ENCODE peak calls at places on chromosome 1, in eight cellular contexts. One of them, this sample, is unnamed.

GRCh38 chr1:225427249-225428065 is at the start of gene LBR:
- DNase-seq in GF-D8: no peak
- DNase-seq in foreskin fibroblast: peak
- DNase-seq in nephron progenitor cell: peak
- DNase-seq in DMS 273 treated with DMSO at 0.1 percent for 48 hours: no peak
- DNase-seq in non-pigmented ciliary epithelial cell: no peak
- DNase-seq in HFF-Myc: no peak
- DNase-seq in SJSA1: peak
- DNase-seq in this sample: no peak

GRCh38 chr1:88124614-88125013 is 559.5 kb upstream of the PKN2 start:
- DNase-seq in non-pigmented ciliary epithelial cell: no peak
- DNase-seq in DMS 273 treated with DMSO at 0.1 percent for 48 hours: no peak
- DNase-seq in HFF-Myc: no peak
- DNase-seq in foreskin fibroblast: no peak
- DNase-seq in GF-D8: no peak
- DNase-seq in nephron progenitor cell: no peak
- DNase-seq in SJSA1: no peak
- DNase-seq in this sample: no peak

GRCh38 chr1:22204989-22205913 is 62.4 kb upstream of the WNT4 start:
- DNase-seq in foreskin fibroblast: no peak
- DNase-seq in GF-D8: no peak
- DNase-seq in nephron progenitor cell: no peak
- DNase-seq in SJSA1: peak
- DNase-seq in HFF-Myc: no peak
- DNase-seq in non-pigmented ciliary epithelial cell: no peak
- DNase-seq in DMS 273 treated with DMSO at 0.1 percent for 48 hours: no peak
- DNase-seq in this sample: no peak

GRCh38 chr1:11761988-11762406 is at the start of gene C1orf167:
- DNase-seq in nephron progenitor cell: peak
- DNase-seq in foreskin fibroblast: no peak
- DNase-seq in DMS 273 treated with DMSO at 0.1 percent for 48 hours: no peak
- DNase-seq in HFF-Myc: no peak
- DNase-seq in GF-D8: no peak
- DNase-seq in SJSA1: no peak
- DNase-seq in non-pigmented ciliary epithelial cell: no peak
- DNase-seq in this sample: no peak

GRCh38 chr1:225426395-225427248 is 1.2 kb downstream of the LBR start:
- DNase-seq in foreskin fibroblast: peak
- DNase-seq in SJSA1: peak
- DNase-seq in GF-D8: peak
- DNase-seq in DMS 273 treated with DMSO at 0.1 percent for 48 hours: peak
- DNase-seq in HFF-Myc: no peak
- DNase-seq in nephron progenitor cell: peak
- DNase-seq in non-pigmented ciliary epithelial cell: no peak
- DNase-seq in this sample: peak

GRCh38 chr1:184272178-184272866 is 114.5 kb upstream of the C1orf21 start:
- DNase-seq in foreskin fibroblast: no peak
- DNase-seq in nephron progenitor cell: no peak
- DNase-seq in HFF-Myc: no peak
- DNase-seq in non-pigmented ciliary epithelial cell: no peak
- DNase-seq in GF-D8: no peak
- DNase-seq in DMS 273 treated with DMSO at 0.1 percent for 48 hours: no peak
- DNase-seq in SJSA1: peak
- DNase-seq in this sample: no peak

GRCh38 chr1:7948950-7949349 is 8.3 kb upstream of the TNFRSF9 start:
- DNase-seq in nephron progenitor cell: no peak
- DNase-seq in non-pigmented ciliary epithelial cell: peak
- DNase-seq in DMS 273 treated with DMSO at 0.1 percent for 48 hours: no peak
- DNase-seq in GF-D8: no peak
- DNase-seq in HFF-Myc: peak
- DNase-seq in SJSA1: peak
- DNase-seq in foreskin fibroblast: peak
- DNase-seq in this sample: no peak

GRCh38 chr1:178458203-178458602 is 38.6 kb downstream of the CLEC20A start:
- DNase-seq in non-pigmented ciliary epithelial cell: no peak
- DNase-seq in HFF-Myc: no peak
- DNase-seq in nephron progenitor cell: no peak
- DNase-seq in SJSA1: no peak
- DNase-seq in DMS 273 treated with DMSO at 0.1 percent for 48 hours: no peak
- DNase-seq in foreskin fibroblast: no peak
- DNase-seq in GF-D8: no peak
- DNase-seq in this sample: no peak

GRCh38 chr1:209805875-209806760 is at the start of gene IRF6:
- DNase-seq in HFF-Myc: no peak
- DNase-seq in DMS 273 treated with DMSO at 0.1 percent for 48 hours: no peak
- DNase-seq in GF-D8: no peak
- DNase-seq in SJSA1: no peak
- DNase-seq in non-pigmented ciliary epithelial cell: no peak
- DNase-seq in nephron progenitor cell: peak
- DNase-seq in foreskin fibroblast: peak
- DNase-seq in this sample: peak

This sample was measured in Peyer's patch.